ENCODE peak calls at places on chromosomes 16 and 17, in ten cellular contexts. U, X, J, Z, L, O, V, K, Q and G are unnamed samples.

GRCh38 chr17:69227536-69227935 is 1.1 kb downstream of the ABCA10 start:
- DNase-seq in U (no peak), X (no peak), J (no peak), Z (no peak), L (no peak), O (no peak), V (no peak), K (no peak), Q (no peak), G (peak)

GRCh38 chr16:87160752-87161337 is 156.3 kb downstream of the C16orf95 start:
- DNase-seq in U (no peak), X (no peak), J (no peak), Z (no peak), L (no peak), O (peak), V (no peak), K (no peak), Q (no peak), G (peak)

GRCh38 chr16:4769306-4769638 is 2.3 kb upstream of the ZNF500 start:
- DNase-seq in U (no peak), X (no peak), J (no peak), Z (no peak), L (no peak), O (no peak), V (no peak), K (no peak), Q (no peak), G (no peak)

GRCh38 chr16:17566075-17566474 is 95.3 kb upstream of the XYLT1 start:
- DNase-seq in U (no peak), X (no peak), J (no peak), Z (no peak), L (no peak), O (no peak), V (no peak), K (no peak), Q (no peak), G (no peak)

GRCh38 chr16:49590166-49590871 is 216.7 kb downstream of the C16orf78 start:
- DNase-seq in U (no peak), X (no peak), J (no peak), Z (no peak), L (no peak), O (no peak), V (peak), K (no peak), Q (no peak), G (no peak)

GRCh38 chr16:58365623-58366022 is 26.6 kb upstream of the GINS3 start:
- DNase-seq in U (no peak), X (no peak), J (no peak), Z (no peak), L (no peak), O (no peak), V (no peak), K (no peak), Q (no peak), G (no peak)

GRCh38 chr17:75152971-75153853 is 1.1 kb downstream of the JPT1 start:
- DNase-seq in U (no peak), X (no peak), J (no peak), Z (peak), L (peak), O (peak), V (peak), K (no peak), Q (no peak), G (peak)

GRCh38 chr17:81523139-81524062 is 4.8 kb upstream of the FSCN2 start:
- DNase-seq in U (no peak), X (peak), J (no peak), Z (peak), L (no peak), O (no peak), V (no peak), K (no peak), Q (no peak), G (peak)

GRCh38 chr16:85424260-85425060 is 188.7 kb upstream of the GSE1 start:
- DNase-seq in U (no peak), X (no peak), J (peak), Z (no peak), L (no peak), O (no peak), V (peak), K (no peak), Q (no peak), G (no peak)

GRCh38 chr17:81027591-81028505 is 7.1 kb upstream of the BAIAP2 start:
- DNase-seq in U (no peak), X (no peak), J (no peak), Z (no peak), L (no peak), O (no peak), V (no peak), K (no peak), Q (no peak), G (no peak)

GRCh38 chr16:13643412-13643811 is 276.5 kb upstream of the ERCC4 start:
- DNase-seq in U (no peak), X (no peak), J (no peak), Z (no peak), L (no peak), O (no peak), V (no peak), K (no peak), Q (no peak), G (no peak)

GRCh38 chr17:1865252-1866037 is 35.6 kb downstream of the RPA1 start:
- DNase-seq in U (peak), X (peak), J (peak), Z (peak), L (peak), O (peak), V (no peak), K (no peak), Q (peak), G (peak)

GRCh38 chr16:85995591-85996461 is 96.9 kb downstream of the IRF8 start:
- DNase-seq in U (no peak), X (no peak), J (no peak), Z (no peak), L (no peak), O (peak), V (no peak), K (no peak), Q (no peak), G (no peak)

GRCh38 chr16:19223235-19223847 is 55.3 kb downstream of the SYT17 start:
- DNase-seq in U (no peak), X (no peak), J (no peak), Z (no peak), L (peak), O (peak), V (no peak), K (no peak), Q (peak), G (peak)

GRCh38 chr17:50589112-50589712 is 28.7 kb downstream of the CACNA1G start:
- DNase-seq in U (no peak), X (no peak), J (no peak), Z (no peak), L (no peak), O (no peak), V (no peak), K (no peak), Q (peak), G (no peak)

GRCh38 chr17:75059369-75060345 is 12.6 kb downstream of the KCTD2 start:
- DNase-seq in U (no peak), X (no peak), J (no peak), Z (peak), L (peak), O (no peak), V (no peak), K (no peak), Q (no peak), G (peak)

GRCh38 chr16:8355714-8356113 is 234.6 kb downstream of the TMEM114 start:
- DNase-seq in U (no peak), X (no peak), J (no peak), Z (no peak), L (no peak), O (no peak), V (no peak), K (no peak), Q (no peak), G (no peak)